ENCODE peak calls at places on chromosomes 6 and 20, in nine cellular contexts. One of them, this sample, is unnamed.

GRCh38 chr20:38880952-38881735 is 45.1 kb upstream of the FAM83D start:
- DNase-seq in stimulated activated naive CD4-positive, alpha-beta T cell: no peak
- DNase-seq in nephron progenitor cell: no peak
- DNase-seq in CD8-positive, alpha-beta T cell: no peak
- DNase-seq in K562: no peak
- DNase-seq in hypothalamus: peak
- DNase-seq in AG09319: no peak
- DNase-seq in NCI-H460: no peak
- DNase-seq in NB4: peak
- DNase-seq in this sample: no peak

GRCh38 chr6:41558033-41558807 is 12.0 kb downstream of the FOXP4 start:
- DNase-seq in hypothalamus: no peak
- DNase-seq in AG09319: no peak
- DNase-seq in nephron progenitor cell: no peak
- DNase-seq in CD8-positive, alpha-beta T cell: no peak
- DNase-seq in stimulated activated naive CD4-positive, alpha-beta T cell: no peak
- DNase-seq in NCI-H460: no peak
- DNase-seq in K562: no peak
- DNase-seq in NB4: no peak
- DNase-seq in this sample: no peak

GRCh38 chr20:22796465-22797077 is 212.2 kb upstream of the FOXA2 start:
- DNase-seq in K562: no peak
- DNase-seq in hypothalamus: no peak
- DNase-seq in stimulated activated naive CD4-positive, alpha-beta T cell: no peak
- DNase-seq in CD8-positive, alpha-beta T cell: no peak
- DNase-seq in NCI-H460: no peak
- DNase-seq in AG09319: no peak
- DNase-seq in nephron progenitor cell: no peak
- DNase-seq in NB4: no peak
- DNase-seq in this sample: no peak

GRCh38 chr6:168216741-168217140 is 102.8 kb downstream of the DACT2 start:
- DNase-seq in hypothalamus: peak
- DNase-seq in K562: no peak
- DNase-seq in NCI-H460: no peak
- DNase-seq in AG09319: no peak
- DNase-seq in NB4: no peak
- DNase-seq in nephron progenitor cell: no peak
- DNase-seq in stimulated activated naive CD4-positive, alpha-beta T cell: no peak
- DNase-seq in CD8-positive, alpha-beta T cell: no peak
- DNase-seq in this sample: no peak

GRCh38 chr6:34027445-34027936 is 118.4 kb downstream of the GRM4 start:
- DNase-seq in CD8-positive, alpha-beta T cell: peak
- DNase-seq in NB4: peak
- DNase-seq in nephron progenitor cell: peak
- DNase-seq in NCI-H460: peak
- DNase-seq in hypothalamus: no peak
- DNase-seq in stimulated activated naive CD4-positive, alpha-beta T cell: peak
- DNase-seq in AG09319: no peak
- DNase-seq in K562: peak
- DNase-seq in this sample: no peak

GRCh38 chr6:150878347-150879213 is 13.1 kb downstream of the MTHFD1L start:
- DNase-seq in NB4: no peak
- DNase-seq in AG09319: no peak
- DNase-seq in K562: no peak
- DNase-seq in CD8-positive, alpha-beta T cell: no peak
- DNase-seq in nephron progenitor cell: no peak
- DNase-seq in stimulated activated naive CD4-positive, alpha-beta T cell: no peak
- DNase-seq in NCI-H460: no peak
- DNase-seq in hypothalamus: no peak
- DNase-seq in this sample: no peak

GRCh38 chr6:113855500-113856010 is 1.6 kb upstream of the MARCKS start:
- DNase-seq in NB4: peak
- DNase-seq in AG09319: no peak
- DNase-seq in NCI-H460: no peak
- DNase-seq in stimulated activated naive CD4-positive, alpha-beta T cell: no peak
- DNase-seq in hypothalamus: peak
- DNase-seq in nephron progenitor cell: peak
- DNase-seq in K562: peak
- DNase-seq in CD8-positive, alpha-beta T cell: no peak
- DNase-seq in this sample: no peak

GRCh38 chr6:21500894-21501293 is 92.7 kb upstream of the SOX4 start:
- DNase-seq in nephron progenitor cell: no peak
- DNase-seq in hypothalamus: no peak
- DNase-seq in NB4: no peak
- DNase-seq in CD8-positive, alpha-beta T cell: no peak
- DNase-seq in NCI-H460: no peak
- DNase-seq in K562: no peak
- DNase-seq in AG09319: no peak
- DNase-seq in stimulated activated naive CD4-positive, alpha-beta T cell: no peak
- DNase-seq in this sample: no peak

GRCh38 chr6:158635427-158636073 is 9.0 kb downstream of the DYNLT1 start:
- DNase-seq in NCI-H460: no peak
- DNase-seq in NB4: no peak
- DNase-seq in nephron progenitor cell: no peak
- DNase-seq in CD8-positive, alpha-beta T cell: no peak
- DNase-seq in stimulated activated naive CD4-positive, alpha-beta T cell: no peak
- DNase-seq in K562: no peak
- DNase-seq in AG09319: no peak
- DNase-seq in hypothalamus: no peak
- DNase-seq in this sample: no peak

GRCh38 chr20:35451295-35451694 is 4.1 kb upstream of the CEP250 start:
- DNase-seq in AG09319: no peak
- DNase-seq in nephron progenitor cell: no peak
- DNase-seq in NB4: no peak
- DNase-seq in NCI-H460: no peak
- DNase-seq in hypothalamus: no peak
- DNase-seq in CD8-positive, alpha-beta T cell: no peak
- DNase-seq in K562: no peak
- DNase-seq in stimulated activated naive CD4-positive, alpha-beta T cell: no peak
- DNase-seq in this sample: no peak